ENCODE peak calls at places on chromosomes 5 and 9, in seven cellular contexts. U, P, C, E, I, Y and S are unnamed samples.

GRCh38 chr9:86978986-86979385 is 31.7 kb upstream of the GAS1 start:
- DNase-seq in I (no peak), C (no peak), E (no peak), U (no peak), Y (peak), P (no peak), S (no peak)

GRCh38 chr9:133618726-133619125 is 9.5 kb upstream of the FAM163B start:
- DNase-seq in C (no peak), U (no peak), E (no peak), P (no peak), Y (no peak), I (no peak), S (no peak)

GRCh38 chr9:93057703-93058356 is 671 bp upstream of the SUSD3 start:
- DNase-seq in Y (no peak), E (no peak), C (no peak), U (no peak), P (no peak), I (peak), S (no peak)

GRCh38 chr5:150075233-150075632 is 11.1 kb downstream of the CSF1R start:
- DNase-seq in P (no peak), Y (no peak), I (no peak), E (no peak), C (no peak), U (no peak), S (no peak)

GRCh38 chr5:116605310-116606070 is 30.9 kb upstream of the SEMA6A start:
- DNase-seq in Y (no peak), U (no peak), I (no peak), E (no peak), P (no peak), C (no peak), S (no peak)

GRCh38 chr9:137369111-137369787 is 53.7 kb downstream of the EXD3 start:
- DNase-seq in E (no peak), P (no peak), U (no peak), C (no peak), I (no peak), Y (no peak), S (no peak)

GRCh38 chr9:87685871-87686519 is 39.9 kb upstream of the CTSL start:
- DNase-seq in P (no peak), U (peak), C (no peak), Y (no peak), I (no peak), E (no peak), S (no peak)

GRCh38 chr5:172559004-172559932 is 81.8 kb upstream of the NEURL1B start:
- DNase-seq in C (no peak), Y (peak), U (peak), E (no peak), I (no peak), P (peak), S (peak)

GRCh38 chr5:37714756-37715155 is 125.1 kb downstream of the GDNF start:
- DNase-seq in P (no peak), U (no peak), C (no peak), I (no peak), Y (no peak), E (no peak), S (no peak)

GRCh38 chr9:98215266-98215665 is 22.8 kb upstream of the CORO2A start:
- DNase-seq in P (peak), C (no peak), E (no peak), I (no peak), U (no peak), Y (no peak), S (no peak)

GRCh38 chr9:75063556-75064305 is 24.2 kb downstream of the NMRK1 start:
- DNase-seq in P (peak), I (no peak), U (no peak), C (no peak), E (no peak), Y (no peak), S (no peak)

GRCh38 chr5:31963961-31964360 is 210.2 kb downstream of the GOLPH3 start:
- DNase-seq in U (no peak), P (no peak), I (no peak), Y (no peak), C (no peak), E (no peak), S (no peak)

GRCh38 chr5:55969956-55970355 is 24.8 kb downstream of the IL6ST start:
- DNase-seq in C (no peak), U (no peak), I (no peak), P (peak), Y (peak), E (no peak), S (no peak)

GRCh38 chr9:70438341-70438924 is 24.0 kb upstream of the KLF9 start:
- DNase-seq in C (no peak), I (no peak), P (peak), U (no peak), Y (peak), E (no peak), S (no peak)

GRCh38 chr5:57804007-57804444 is 321.4 kb upstream of the ACTBL2 start:
- DNase-seq in Y (peak), C (no peak), I (no peak), P (peak), E (no peak), U (no peak), S (no peak)

GRCh38 chr9:126440938-126441337 is 114.3 kb downstream of the MVB12B start:
- DNase-seq in P (no peak), I (no peak), Y (peak), E (peak), U (no peak), C (no peak), S (peak)

GRCh38 chr5:138179277-138179857 is 455 bp downstream of the KIF20A start:
- DNase-seq in E (no peak), U (peak), Y (no peak), C (no peak), I (no peak), P (no peak), S (no peak)

GRCh38 chr9:18037981-18038380 is 436.0 kb upstream of the ADAMTSL1 start:
- DNase-seq in C (no peak), E (no peak), I (no peak), P (no peak), U (no peak), Y (no peak), S (no peak)

GRCh38 chr5:1692381-1692780 is 107.3 kb downstream of the MRPL36 start:
- DNase-seq in I (no peak), P (no peak), E (no peak), U (no peak), C (no peak), Y (no peak), S (no peak)

GRCh38 chr9:132946624-132947295 is 2.3 kb upstream of the TSC1 start:
- DNase-seq in Y (peak), U (peak), I (no peak), P (peak), E (no peak), C (no peak), S (peak)

GRCh38 chr5:39264528-39264927 is 45.2 kb upstream of the FYB1 start:
- DNase-seq in Y (no peak), U (no peak), I (no peak), P (no peak), E (no peak), C (no peak), S (no peak)

GRCh38 chr5:137218471-137218870 is 280.7 kb downstream of the SPOCK1 start:
- DNase-seq in P (peak), C (no peak), Y (peak), E (no peak), I (no peak), U (no peak), S (no peak)

GRCh38 chr9:134492721-134493470 is 148.7 kb upstream of the COL5A1 start:
- DNase-seq in E (no peak), Y (no peak), P (no peak), I (no peak), C (no peak), U (peak), S (no peak)

GRCh38 chr5:142697356-142697807 is 11.5 kb upstream of the FGF1 start:
- DNase-seq in P (peak), E (no peak), U (no peak), C (no peak), Y (peak), I (no peak), S (no peak)

GRCh38 chr9:77848428-77848827 is 183.2 kb downstream of the GNAQ start:
- DNase-seq in C (no peak), U (no peak), Y (no peak), E (no peak), P (no peak), I (no peak), S (no peak)

GRCh38 chr5:169701910-169702451 is 64.9 kb downstream of the DOCK2 start:
- DNase-seq in U (no peak), Y (peak), I (no peak), C (no peak), E (peak), P (peak), S (peak)

GRCh38 chr9:21392270-21392669 is 7.1 kb upstream of the IFNA2 start:
- DNase-seq in E (peak), Y (peak), C (no peak), P (peak), I (no peak), U (no peak), S (no peak)

GRCh38 chr9:129256959-129257713 is 79.1 kb upstream of the IER5L start:
- DNase-seq in P (no peak), U (no peak), Y (no peak), I (no peak), C (no peak), E (no peak), S (no peak)

GRCh38 chr5:170251462-170251861 is 18.7 kb downstream of the C5orf58 start:
- DNase-seq in C (no peak), P (peak), Y (no peak), E (no peak), U (no peak), I (no peak), S (no peak)

GRCh38 chr9:27192291-27192960 is 83.4 kb downstream of the TEK start:
- DNase-seq in I (no peak), C (no peak), Y (peak), U (no peak), P (no peak), E (no peak), S (no peak)

GRCh38 chr5:178588769-178589168 is 1.4 kb downstream of the COL23A1 start:
- DNase-seq in I (no peak), C (no peak), Y (no peak), U (peak), E (no peak), P (no peak), S (no peak)

GRCh38 chr5:154885438-154885837 is 27.0 kb downstream of the CNOT8 start:
- DNase-seq in P (no peak), E (no peak), C (no peak), U (no peak), Y (no peak), I (no peak), S (no peak)

GRCh38 chr5:57844410-57844809 is 361.8 kb upstream of the ACTBL2 start:
- DNase-seq in P (no peak), Y (peak), C (no peak), I (no peak), U (no peak), E (no peak), S (no peak)

GRCh38 chr5:109844148-109844547 is 154.4 kb downstream of the MAN2A1 start:
- DNase-seq in P (no peak), E (no peak), Y (no peak), I (no peak), C (no peak), U (no peak), S (no peak)

GRCh38 chr9:89194381-89195114 is 15.9 kb upstream of the SHC3 start:
- DNase-seq in E (no peak), C (no peak), Y (no peak), P (no peak), U (no peak), I (no peak), S (no peak)

GRCh38 chr5:72130342-72130741 is 23.1 kb downstream of the MAP1B start:
- DNase-seq in C (no peak), E (no peak), P (no peak), U (no peak), Y (no peak), I (no peak), S (no peak)

GRCh38 chr5:149345892-149346222 is 558 bp downstream of the GRPEL2 start:
- DNase-seq in I (no peak), C (no peak), P (peak), Y (peak), E (no peak), U (no peak), S (no peak)